ENCODE peak calls at places on chromosomes 6 and 20, in five cellular contexts. U is Ammon's horn, K is H1, W is cerebellum, G is NCI-H69. F is an unnamed sample.

GRCh38 chr20:45506927-45507820 is 8.2 kb downstream of the SPINT3 start:
- DNase-seq in W (no peak), K (no peak), G (no peak), U (peak; percentile 2), F (no peak)

GRCh38 chr20:36591854-36592641 is 13.5 kb upstream of the RAB5IF start:
- DNase-seq in W (peak; percentile 53), G (peak; percentile 32), U (peak; percentile 66), K (no peak), F (peak; percentile 78)

GRCh38 chr6:45837541-45838200 is 178.0 kb downstream of the CLIC5 start:
- DNase-seq in U (no peak), W (no peak), K (no peak), G (no peak), F (peak; percentile 46)

GRCh38 chr6:73624896-73625295 is 28.9 kb downstream of the SLC17A5 start:
- DNase-seq in G (no peak), K (no peak), U (no peak), W (no peak), F (no peak)

GRCh38 chr6:17472653-17473183 is 79.3 kb downstream of the CAP2 start:
- DNase-seq in W (no peak), U (no peak), K (no peak), G (peak; percentile 94), F (no peak)

GRCh38 chr6:28124971-28125353 is 553 bp downstream of the ZSCAN16 start:
- DNase-seq in K (no peak), U (no peak), G (no peak), W (no peak), F (no peak)

GRCh38 chr20:49888341-49889244 is 26.7 kb downstream of the SPATA2 start:
- DNase-seq in W (peak; percentile 93), G (peak; percentile 52), K (peak; percentile 76), U (peak; percentile 90), F (peak; percentile 69)

GRCh38 chr6:151448623-151449022 is 3.3 kb downstream of the RMND1 start:
- DNase-seq in K (no peak), U (no peak), W (no peak), G (no peak), F (no peak)

GRCh38 chr6:21102624-21103023 is 490.9 kb upstream of the SOX4 start:
- DNase-seq in K (no peak), U (no peak), W (no peak), G (no peak), F (no peak)

GRCh38 chr20:63223826-63224207 is 7.9 kb upstream of the YTHDF1 start:
- DNase-seq in K (no peak), W (no peak), G (no peak), U (no peak), F (no peak)

GRCh38 chr6:144993870-144994269 is 708.7 kb downstream of the UTRN start:
- DNase-seq in U (no peak), G (no peak), W (no peak), K (no peak), F (no peak)

GRCh38 chr6:21500894-21501293 is 92.7 kb upstream of the SOX4 start:
- DNase-seq in W (no peak), G (peak; percentile 100), U (no peak), K (no peak), F (peak; percentile 12)

GRCh38 chr6:87723727-87724078 is 21.7 kb upstream of the AKIRIN2 start:
- DNase-seq in G (no peak), U (no peak), K (no peak), W (no peak), F (no peak)

GRCh38 chr20:44496976-44497375 is 21.3 kb downstream of the TTPAL start:
- DNase-seq in K (peak; percentile 13), W (no peak), U (no peak), G (no peak), F (no peak)

GRCh38 chr20:11001767-11002540 is 328.2 kb upstream of the JAG1 start:
- DNase-seq in G (no peak), W (no peak), K (peak; percentile 17), U (no peak), F (no peak)

GRCh38 chr6:5292154-5292553 is 30.8 kb downstream of the FARS2 start:
- DNase-seq in K (no peak), G (no peak), U (no peak), W (no peak), F (no peak)

GRCh38 chr20:32036716-32037355 is 15.2 kb upstream of the HCK start:
- DNase-seq in G (peak; percentile 36), W (no peak), U (no peak), K (no peak), F (no peak)

GRCh38 chr6:23394699-23395098 is 731.3 kb upstream of the NRSN1 start:
- DNase-seq in G (no peak), U (no peak), W (no peak), K (no peak), F (no peak)

GRCh38 chr6:162736933-162737332 is 9.2 kb downstream of the PACRG start:
- DNase-seq in U (no peak), W (no peak), G (peak; percentile 93), K (no peak), F (no peak)

GRCh38 chr6:170292778-170293164 is 1.9 kb upstream of the DLL1 start:
- DNase-seq in G (peak; percentile 75), W (peak; percentile 63), U (peak; percentile 67), K (no peak), F (no peak)

GRCh38 chr6:84314377-84314898 is 87.0 kb upstream of the CEP162 start:
- DNase-seq in W (no peak), G (no peak), K (no peak), U (no peak), F (no peak)

GRCh38 chr6:149895702-149896310 is 2.1 kb downstream of the RAET1E start:
- DNase-seq in K (no peak), G (peak; percentile 91), U (no peak), W (peak; percentile 30), F (peak; percentile 53)

GRCh38 chr6:41634657-41635056 is 3.6 kb upstream of the MDFI start:
- DNase-seq in U (peak; percentile 34), G (peak; percentile 75), K (no peak), W (no peak), F (no peak)

GRCh38 chr6:90226257-90226656 is 70.4 kb downstream of the BACH2 start:
- DNase-seq in G (no peak), W (no peak), K (no peak), U (peak; percentile 22), F (no peak)

GRCh38 chr6:1771324-1771723 is 161.6 kb downstream of the FOXC1 start:
- DNase-seq in U (no peak), G (peak; percentile 89), K (no peak), W (no peak), F (no peak)

GRCh38 chr20:39480644-39481043 is 518.5 kb downstream of the DHX35 start:
- DNase-seq in U (no peak), K (no peak), G (no peak), W (no peak), F (no peak)

GRCh38 chr6:18598865-18599264 is 211.7 kb downstream of the RNF144B start:
- DNase-seq in G (no peak), K (no peak), U (no peak), W (no peak), F (no peak)

GRCh38 chr6:170444056-170444505 is 109.0 kb downstream of the PSMB1 start:
- DNase-seq in G (no peak), W (no peak), U (no peak), K (no peak), F (no peak)

GRCh38 chr6:23533954-23534725 is 591.9 kb upstream of the NRSN1 start:
- DNase-seq in U (peak; percentile 22), K (no peak), G (peak; percentile 52), W (peak; percentile 62), F (no peak)

GRCh38 chr6:135686784-135687301 is 164.7 kb upstream of the PDE7B start:
- DNase-seq in K (no peak), U (no peak), W (no peak), G (no peak), F (no peak)

GRCh38 chr6:107991939-107992560 is 34.0 kb upstream of the SEC63 start:
- DNase-seq in U (no peak), K (no peak), G (peak; percentile 70), W (no peak), F (no peak)

GRCh38 chr20:44621939-44622338 is 29.6 kb downstream of the ADA start:
- DNase-seq in K (no peak), U (no peak), W (no peak), G (no peak), F (no peak)

GRCh38 chr6:135962731-135963130 is 111.2 kb downstream of the PDE7B start:
- DNase-seq in W (no peak), G (no peak), U (no peak), K (no peak), F (no peak)

GRCh38 chr20:54065601-54066038 is 4.8 kb downstream of the BCAS1 start:
- DNase-seq in W (no peak), G (no peak), U (no peak), K (no peak), F (no peak)